ENCODE peak calls at places on chromosomes 3 and 15, in six cellular contexts. K is AG10803, F is MM.1S, D is bronchial epithelial cell, N is IMR-90, U is brain microvascular endothelial cell. P is an unnamed sample.

GRCh38 chr15:43169888-43170287 is 15.3 kb upstream of the CCNDBP1 start:
- DNase-seq in F (no peak), N (peak), U (no peak), D (peak), K (no peak), P (no peak)

GRCh38 chr3:158261371-158261991 is 151.6 kb downstream of the RSRC1 start:
- DNase-seq in N (no peak), U (peak), K (no peak), F (no peak), D (peak), P (no peak)

GRCh38 chr15:79054350-79054749 is 36.2 kb downstream of the RASGRF1 start:
- DNase-seq in N (no peak), K (no peak), D (no peak), F (no peak), U (no peak), P (no peak)

GRCh38 chr15:101124731-101125558 is 126.9 kb downstream of the CHSY1 start:
- DNase-seq in K (peak), D (peak), N (peak), U (peak), F (no peak), P (no peak)

GRCh38 chr3:30112904-30113484 is 493.4 kb upstream of the TGFBR2 start:
- DNase-seq in D (peak), U (peak), F (peak), N (peak), K (peak), P (no peak)

GRCh38 chr15:90553248-90553745 is 23.6 kb downstream of the CRTC3 start:
- DNase-seq in N (peak), D (no peak), F (no peak), K (peak), U (peak), P (no peak)

GRCh38 chr15:75181780-75182179 is 19.9 kb upstream of the C15orf39 start:
- DNase-seq in K (no peak), D (no peak), F (no peak), U (no peak), N (no peak), P (no peak)

GRCh38 chr3:172703966-172704365 is 6.9 kb downstream of the NCEH1 start:
- DNase-seq in F (no peak), N (no peak), K (no peak), D (no peak), U (no peak), P (no peak)

GRCh38 chr3:197352382-197352781 is 54.0 kb upstream of the DLG1 start:
- DNase-seq in D (no peak), N (peak), U (peak), K (peak), F (no peak), P (no peak)

GRCh38 chr3:134341391-134341790 is 32.9 kb downstream of the AMOTL2 start:
- DNase-seq in F (no peak), U (no peak), N (no peak), K (no peak), D (peak), P (no peak)

GRCh38 chr15:40409366-40409765 is 3.8 kb downstream of the IVD start:
- DNase-seq in N (no peak), K (no peak), U (no peak), D (no peak), F (peak), P (peak)

GRCh38 chr15:88894819-88895767 is at the start of gene HAPLN3:
- DNase-seq in K (no peak), F (peak), N (peak), U (peak), D (no peak), P (no peak)

GRCh38 chr3:31654998-31655397 is 122.3 kb downstream of the STT3B start:
- DNase-seq in F (no peak), D (no peak), N (no peak), U (no peak), K (no peak), P (no peak)

GRCh38 chr15:40267670-40268069 is 15.2 kb downstream of the ANKRD63 start:
- DNase-seq in U (no peak), F (no peak), K (no peak), D (no peak), N (no peak), P (no peak)

DNA sequence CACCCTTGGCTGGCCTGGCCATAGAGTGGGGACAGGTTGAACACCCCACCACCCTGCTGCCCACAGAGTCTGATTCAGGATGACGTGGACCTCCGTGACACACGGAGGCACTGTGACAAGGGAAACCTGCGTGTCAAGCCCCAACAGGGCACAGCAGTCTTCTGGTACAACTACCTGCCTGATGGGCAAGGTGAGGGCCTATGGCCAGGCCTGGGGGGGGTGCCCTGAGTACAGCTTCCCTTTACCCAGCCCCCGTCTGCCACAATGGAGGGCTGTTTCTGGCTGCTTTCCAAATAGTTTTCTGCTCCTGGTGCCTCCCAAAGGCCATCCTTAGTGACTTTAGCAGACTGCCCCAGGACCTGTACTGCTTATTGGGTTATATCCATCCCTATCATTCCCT is 1.2 kb upstream of the WDR6 start:
- DNase-seq in N (no peak), U (no peak), D (no peak), K (no peak), F (no peak), P (no peak)
- H3K4me3 ChIP-seq in N (no peak), U (no peak), D (peak), K (peak), F (peak), P (no peak)

GRCh38 chr15:44726568-44727461 is 9.5 kb upstream of the TRIM69 start:
- DNase-seq in D (peak), U (peak), N (peak), K (peak), F (peak), P (peak)
- TF ChIP-seq CTCF in D (no peak), U (no peak), N (peak), K (peak), F (peak), P (peak)

GRCh38 chr3:147409143-147410121 is at the start of gene ZIC1:
- DNase-seq in D (no peak), N (no peak), U (peak), K (peak), F (no peak), P (no peak)
- H3K4me3 ChIP-seq in D (no peak), N (no peak), U (peak), K (peak), F (no peak), P (no peak)

DNA sequence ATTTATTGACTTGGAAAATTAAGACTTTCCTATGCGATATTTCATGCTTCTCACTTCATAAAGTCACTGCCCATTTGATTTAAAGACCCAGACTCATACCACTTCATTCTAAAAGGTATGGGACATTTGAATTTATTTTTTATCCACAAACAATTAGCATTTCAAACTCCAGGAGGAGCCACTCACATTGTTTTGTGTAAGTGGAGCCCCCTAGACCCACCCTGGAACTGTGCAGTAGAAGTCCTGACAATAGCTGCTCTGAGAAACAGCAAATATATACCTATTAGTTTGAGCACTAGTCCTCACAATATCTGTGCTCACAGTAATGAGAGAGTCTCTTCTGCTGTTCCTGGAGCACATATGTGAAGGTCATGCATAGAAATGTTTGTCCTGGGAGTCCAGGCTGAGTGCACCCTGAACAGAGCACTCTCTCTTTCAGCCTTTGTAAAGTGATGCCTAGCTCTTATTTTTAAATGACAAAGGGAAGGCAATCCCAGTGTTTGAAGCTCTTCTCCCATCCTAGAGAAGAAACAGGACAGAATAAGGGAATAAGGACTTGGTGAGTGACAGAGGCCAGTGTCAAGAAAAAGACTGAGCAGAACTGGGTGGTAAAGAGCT is 127.5 kb upstream of the STRIT1 start:
- DNase-seq in K (no peak), N (no peak), U (no peak), F (no peak), D (no peak), P (no peak)
- TF ChIP-seq CTCF in K (peak), N (no peak), U (peak), F (no peak), D (no peak), P (no peak)

GRCh38 chr3:8455451-8456117 is 46.0 kb upstream of the LMCD1 start:
- DNase-seq in D (no peak), K (peak), F (no peak), N (no peak), U (no peak), P (no peak)
- H3K4me3 ChIP-seq in D (no peak), K (no peak), F (no peak), N (no peak), U (no peak), P (no peak)

DNA sequence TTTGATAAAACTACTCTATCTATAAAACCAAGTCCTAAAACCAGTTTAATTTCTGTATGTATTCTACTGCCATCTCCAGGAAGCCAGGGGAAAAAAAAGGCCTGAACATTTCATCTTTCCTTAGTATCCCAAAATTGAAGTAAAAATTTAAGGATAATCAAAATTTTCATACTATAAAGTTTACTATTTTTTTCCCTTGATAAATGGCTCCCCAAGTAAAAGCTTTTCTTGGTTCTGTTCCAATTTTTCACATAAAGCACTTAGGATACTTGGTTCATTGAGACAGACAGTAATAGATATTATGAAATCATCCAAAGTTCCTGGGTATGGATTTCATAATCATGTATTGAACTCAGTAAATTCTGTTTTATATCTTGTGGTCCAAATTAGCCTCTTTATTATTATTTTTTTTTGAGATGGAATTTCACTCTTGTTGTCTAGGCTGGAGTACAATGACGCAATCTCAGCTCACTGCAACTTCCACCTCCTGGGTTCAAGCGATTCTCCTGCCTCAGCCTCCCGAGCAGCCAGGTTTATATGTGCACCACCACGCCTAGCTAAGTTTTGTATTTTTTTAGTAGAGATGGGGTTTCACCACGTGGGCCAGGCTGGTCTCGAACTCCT is 34.5 kb downstream of the ICE2 start:
- DNase-seq in N (peak), U (peak), K (peak), F (no peak), D (peak), P (no peak)
- TF ChIP-seq CTCF in N (peak), U (peak), K (peak), F (peak), D (peak), P (no peak)

GRCh38 chr15:44726136-44726535 is 10.2 kb upstream of the TRIM69 start:
- DNase-seq in K (peak), U (no peak), D (no peak), N (no peak), F (peak), P (no peak)
- H3K4me3 ChIP-seq in K (peak), U (no peak), D (no peak), N (no peak), F (peak), P (peak)

GRCh38 chr3:8095724-8096123 is 405.9 kb upstream of the LMCD1 start:
- DNase-seq in N (no peak), D (peak), U (no peak), K (peak), F (no peak), P (no peak)
- TF ChIP-seq CTCF in N (no peak), D (peak), U (peak), K (peak), F (no peak), P (no peak)

GRCh38 chr3:43998841-43999805 is 242.6 kb upstream of the TOPAZ1 start:
- DNase-seq in N (no peak), U (peak), D (peak), K (peak), F (peak), P (no peak)

GRCh38 chr3:43998374-43998840 is 243.3 kb upstream of the TOPAZ1 start:
- DNase-seq in N (no peak), D (peak), F (peak), K (no peak), U (no peak), P (no peak)

GRCh38 chr3:43996379-43997301 is 245.0 kb upstream of the TOPAZ1 start:
- DNase-seq in U (no peak), D (peak), K (peak), N (no peak), F (peak), P (no peak)

GRCh38 chr3:43995929-43996378 is 245.7 kb upstream of the TOPAZ1 start:
- DNase-seq in D (peak), U (no peak), K (no peak), N (no peak), F (peak), P (no peak)

GRCh38 chr3:43997788-43998373 is 243.8 kb upstream of the TOPAZ1 start:
- DNase-seq in N (no peak), D (peak), U (no peak), K (peak), F (no peak), P (no peak)
- H3K4me3 ChIP-seq in N (no peak), D (peak), U (peak), K (peak), F (peak), P (peak)

GRCh38 chr15:34101366-34102174 is at the start of the genes EMC7 and PGBD4:
- DNase-seq in K (peak), D (peak), U (peak), F (peak), N (peak), P (peak)
- TF ChIP-seq CTCF in K (no peak), D (no peak), U (no peak), F (no peak), N (no peak), P (no peak)